ENCODE peak calls at places on chromosomes 7 and 10, in eight cellular contexts. H is upper lobe of left lung, X is stomach, R is GM06990, I is epithelial cell of esophagus, Z is psoas muscle, Y is HFF-Myc, F is A673. L is an unnamed sample.

GRCh38 chr10:96532523-96532922 is 18.8 kb upstream of the TLL2 start:
- DNase-seq in H (no peak), X (peak; percentile 46), R (no peak), I (no peak), Z (no peak), Y (no peak), F (peak; percentile 33), L (no peak)

GRCh38 chr10:126893841-126894240 is 11.4 kb upstream of the DOCK1 start:
- DNase-seq in H (no peak), X (no peak), R (no peak), I (no peak), Z (no peak), Y (no peak), F (no peak), L (no peak)

GRCh38 chr7:26091933-26092332 is 60.1 kb upstream of the NFE2L3 start:
- DNase-seq in H (no peak), X (no peak), R (no peak), I (peak; percentile 62), Z (no peak), Y (no peak), F (peak; percentile 44), L (no peak)

GRCh38 chr10:72024596-72024995 is 60.4 kb downstream of the CHST3 start:
- DNase-seq in H (no peak), X (no peak), R (no peak), I (no peak), Z (no peak), Y (no peak), F (no peak), L (no peak)

GRCh38 chr7:120259382-120259781 is 13.6 kb upstream of the KCND2 start:
- DNase-seq in H (no peak), X (no peak), R (no peak), I (peak; percentile 3), Z (no peak), Y (no peak), F (no peak), L (peak; percentile 18)

GRCh38 chr7:96887426-96887825 is 117.9 kb upstream of the DLX6 start:
- DNase-seq in H (no peak), X (no peak), R (no peak), I (peak; percentile 83), Z (no peak), Y (no peak), F (no peak), L (no peak)

GRCh38 chr7:116713918-116714317 is 41.9 kb downstream of the MET start:
- DNase-seq in H (no peak), X (no peak), R (no peak), I (peak; percentile 40), Z (no peak), Y (peak; percentile 44), F (no peak), L (no peak)

GRCh38 chr10:9786576-9786975 is 1231.1 kb upstream of the CELF2 start:
- DNase-seq in H (no peak), X (no peak), R (no peak), I (peak; percentile 62), Z (no peak), Y (no peak), F (no peak), L (peak; percentile 28)

GRCh38 chr7:1813394-1814088 is 143.5 kb downstream of the ELFN1 start:
- DNase-seq in H (no peak), X (peak; percentile 23), R (no peak), I (no peak), Z (no peak), Y (no peak), F (no peak), L (no peak)

GRCh38 chr7:99143853-99144672 is at the start of gene SMURF1:
- DNase-seq in H (peak; percentile 64), X (peak; percentile 76), R (peak; percentile 82), I (peak; percentile 74), Z (peak; percentile 75), Y (no peak), F (peak; percentile 80), L (no peak)

GRCh38 chr7:151696738-151697514 is 177.2 kb upstream of the RHEB start:
- DNase-seq in H (no peak), X (peak; percentile 53), R (no peak), I (peak; percentile 58), Z (no peak), Y (no peak), F (no peak), L (no peak)

GRCh38 chr7:8384901-8385300 is 48.5 kb upstream of the NXPH1 start:
- DNase-seq in H (no peak), X (no peak), R (no peak), I (no peak), Z (no peak), Y (no peak), F (no peak), L (no peak)

GRCh38 chr7:139541600-139542307 is 18.3 kb downstream of the CLEC2L start:
- DNase-seq in H (no peak), X (no peak), R (no peak), I (no peak), Z (peak; percentile 41), Y (no peak), F (no peak), L (no peak)

GRCh38 chr10:69049564-69049955 is 38.3 kb upstream of the SRGN start:
- DNase-seq in H (peak; percentile 73), X (no peak), R (no peak), I (no peak), Z (no peak), Y (no peak), F (no peak), L (no peak)

GRCh38 chr7:95590387-95591248 is 5.7 kb downstream of the PDK4 start:
- DNase-seq in H (no peak), X (no peak), R (no peak), I (no peak), Z (no peak), Y (no peak), F (no peak), L (no peak)

GRCh38 chr10:24871006-24871405 is 81.4 kb downstream of the PRTFDC1 start:
- DNase-seq in H (no peak), X (no peak), R (no peak), I (no peak), Z (no peak), Y (no peak), F (peak; percentile 45), L (no peak)

GRCh38 chr10:60224129-60224705 is 165.5 kb downstream of the ANK3 start:
- DNase-seq in H (no peak), X (no peak), R (no peak), I (peak; percentile 17), Z (no peak), Y (no peak), F (peak; percentile 34), L (no peak)

GRCh38 chr10:117346574-117346973 is 28.7 kb downstream of the PDZD8 start:
- DNase-seq in H (no peak), X (no peak), R (no peak), I (no peak), Z (no peak), Y (no peak), F (no peak), L (no peak)

GRCh38 chr10:97778452-97779302 is 6.9 kb upstream of the SFRP5 start:
- DNase-seq in H (no peak), X (no peak), R (no peak), I (no peak), Z (no peak), Y (no peak), F (peak; percentile 64), L (no peak)

GRCh38 chr10:131206136-131206995 is 105.2 kb downstream of the TCERG1L start:
- DNase-seq in H (peak; percentile 9), X (peak; percentile 16), R (no peak), I (no peak), Z (no peak), Y (no peak), F (no peak), L (no peak)

GRCh38 chr7:27424749-27425148 is 182.1 kb downstream of the EVX1 start:
- DNase-seq in H (no peak), X (no peak), R (no peak), I (peak; percentile 10), Z (no peak), Y (no peak), F (no peak), L (no peak)

GRCh38 chr10:44373341-44373995 is 11.4 kb downstream of the CXCL12 start:
- DNase-seq in H (no peak), X (no peak), R (no peak), I (no peak), Z (no peak), Y (no peak), F (no peak), L (no peak)

GRCh38 chr10:49744924-49745605 is 17.1 kb downstream of the OGDHL start:
- DNase-seq in H (no peak), X (peak; percentile 20), R (no peak), I (no peak), Z (no peak), Y (no peak), F (no peak), L (no peak)

GRCh38 chr7:101153969-101154692 is at the start of gene AP1S1:
- DNase-seq in H (peak; percentile 92), X (peak; percentile 95), R (peak; percentile 97), I (peak; percentile 92), Z (peak; percentile 93), Y (peak; percentile 94), F (peak; percentile 96), L (peak; percentile 79)

GRCh38 chr7:101156277-101156676 is 2.0 kb downstream of the AP1S1 start:
- DNase-seq in H (no peak), X (no peak), R (no peak), I (no peak), Z (no peak), Y (no peak), F (no peak), L (no peak)

GRCh38 chr7:101156866-101157589 is 2.8 kb downstream of the AP1S1 start:
- DNase-seq in H (no peak), X (no peak), R (no peak), I (peak; percentile 74), Z (no peak), Y (no peak), F (no peak), L (no peak)

GRCh38 chr7:101155303-101155702 is 1.0 kb downstream of the AP1S1 start:
- DNase-seq in H (no peak), X (no peak), R (no peak), I (no peak), Z (no peak), Y (no peak), F (no peak), L (no peak)

GRCh38 chr7:101154693-101155102 is 422 bp downstream of the AP1S1 start:
- DNase-seq in H (no peak), X (no peak), R (no peak), I (no peak), Z (no peak), Y (no peak), F (no peak), L (no peak)
- TF ChIP-seq CTCF in H (no peak), X (no peak), R (no peak), I (no peak), Z (no peak), Y (no peak), F (no peak), L (no peak)

GRCh38 chr10:124453965-124454610 is 4.3 kb upstream of the NKX1-2 start:
- DNase-seq in H (no peak), X (no peak), R (no peak), I (no peak), Z (no peak), Y (no peak), F (no peak), L (no peak)
- H3K4me3 ChIP-seq in H (no peak overlapping the region), X (no peak overlapping the region), R (no peak overlapping the region), I (no peak overlapping the region), Z (no peak overlapping the region), Y (no peak overlapping the region), F (no peak overlapping the region), L (no peak overlapping the region)

GRCh38 chr10:70478191-70479160 is at the start of gene PALD1:
- DNase-seq in H (peak; percentile 51), X (peak; percentile 44), R (peak; percentile 74), I (no peak), Z (peak; percentile 72), Y (peak; percentile 27), F (peak; percentile 87), L (peak; percentile 12)
- TF ChIP-seq CTCF in H (peak; percentile 54), X (no peak), R (peak; percentile 5), I (no peak), Z (peak; percentile 22), Y (no peak), F (peak; percentile 22), L (no peak)

GRCh38 chr7:90736316-90736715 is 140.2 kb downstream of the CDK14 start:
- DNase-seq in H (no peak), X (no peak), R (no peak), I (no peak), Z (no peak), Y (no peak), F (peak; percentile 66), L (no peak)
- H3K4me3 ChIP-seq in H (no peak overlapping the region), X (no peak overlapping the region), R (no peak overlapping the region), I (no peak overlapping the region), Z (no peak overlapping the region), Y (no peak overlapping the region), F (no peak overlapping the region), L (no peak overlapping the region)